ENCODE peak calls at places on chromosomes 3 and 15, in six cellular contexts. T is activated effector memory CD4-positive, alpha-beta T cell treated with anti-CD3 and anti-CD28 coated beads, Interleukin-2, amount 50 U/mL, for 16 hours; Y is NCI-H2081; E is NCI-H748 treated with DMSO at 0.1 percent for 48 hours; S is AML-193; X is activated CD4-positive, CD25-positive, alpha-beta regulatory T cell. I is an unnamed sample.

GRCh38 chr15:83653639-83654378 is at the start of gene ADAMTSL3:
- DNase-seq in S (no peak), Y (peak), X (no peak), T (no peak), E (no peak), I (no peak)

GRCh38 chr3:114624676-114625181 is 330.9 kb downstream of the TIGIT start:
- DNase-seq in E (no peak), S (no peak), X (no peak), Y (peak), T (no peak), I (no peak)

GRCh38 chr3:140050396-140050795 is 115.4 kb downstream of the CLSTN2 start:
- DNase-seq in S (no peak), X (no peak), Y (no peak), T (no peak), E (no peak), I (no peak)

GRCh38 chr15:97947465-97948262 is 12.8 kb upstream of the ARRDC4 start:
- DNase-seq in X (no peak), T (no peak), S (no peak), Y (no peak), E (no peak), I (no peak)

GRCh38 chr15:95495033-95495541 is 835.4 kb upstream of the NR2F2 start:
- DNase-seq in T (no peak), Y (peak), S (no peak), X (no peak), E (no peak), I (no peak)

GRCh38 chr15:41584636-41585139 is 25.7 kb downstream of the TYRO3 start:
- DNase-seq in S (no peak), Y (no peak), X (no peak), T (no peak), E (no peak), I (no peak)

GRCh38 chr3:190862209-190863118 is at the start of gene GMNC:
- DNase-seq in T (peak), X (no peak), Y (peak), E (no peak), S (no peak), I (no peak)

GRCh38 chr15:60827492-60827891 is 348.6 kb upstream of the ICE2 start:
- DNase-seq in Y (no peak), X (no peak), E (no peak), S (no peak), T (no peak), I (no peak)

GRCh38 chr15:75663931-75664421 is 16.3 kb downstream of the SNX33 start:
- DNase-seq in T (no peak), Y (no peak), X (no peak), S (no peak), E (no peak), I (no peak)

GRCh38 chr3:129560931-129561594 is 18.1 kb downstream of the H1-8 start:
- DNase-seq in X (no peak), S (no peak), E (no peak), T (no peak), Y (peak), I (no peak)

GRCh38 chr15:101014921-101015841 is 96.0 kb downstream of the LRRK1 start:
- DNase-seq in S (peak), Y (peak), X (peak), E (no peak), T (peak), I (no peak)

GRCh38 chr3:148466143-148466542 is 231.6 kb upstream of the AGTR1 start:
- DNase-seq in T (no peak), X (no peak), Y (no peak), S (no peak), E (no peak), I (no peak)

GRCh38 chr15:88266170-88266569 is 9.6 kb upstream of the NTRK3 start:
- DNase-seq in X (no peak), Y (no peak), E (no peak), S (no peak), T (no peak), I (no peak)

GRCh38 chr3:155664922-155665695 is 79.8 kb downstream of the PLCH1 start:
- DNase-seq in T (no peak), E (no peak), X (no peak), S (peak), Y (no peak), I (no peak)

GRCh38 chr3:196131921-196132320 is 50.0 kb upstream of the TFRC start:
- DNase-seq in E (no peak), T (no peak), S (no peak), X (no peak), Y (no peak), I (no peak)

GRCh38 chr3:107414325-107414964 is 37.2 kb downstream of the CCDC54 start:
- DNase-seq in T (no peak), X (no peak), S (no peak), E (no peak), Y (no peak), I (no peak)

GRCh38 chr15:70576683-70577082 is 186.7 kb downstream of the UACA start:
- DNase-seq in Y (no peak), E (no peak), X (no peak), S (no peak), T (no peak), I (no peak)

GRCh38 chr3:152030320-152030719 is 156.9 kb downstream of the SUCNR1 start:
- DNase-seq in X (no peak), E (no peak), T (no peak), Y (no peak), S (no peak), I (no peak)

GRCh38 chr3:50392101-50392715 is 32.9 kb upstream of the TMEM115 start:
- DNase-seq in S (no peak), Y (no peak), X (no peak), T (no peak), E (no peak), I (no peak)

GRCh38 chr3:7285502-7285901 is 424.6 kb downstream of the GRM7 start:
- DNase-seq in Y (no peak), T (no peak), E (no peak), X (no peak), S (no peak), I (no peak)

GRCh38 chr15:44813231-44813630 is 76.9 kb downstream of the TRIM69 start:
- DNase-seq in S (no peak), E (no peak), T (no peak), X (no peak), Y (peak), I (no peak)

I was measured in GM12864.